ENCODE peak calls at places on chromosomes 6 and 20, in six cellular contexts. Z, J, O, Y, V and I are unnamed samples.

GRCh38 chr6:67459556-67459955 is 1175.5 kb upstream of the ADGRB3 start:
- DNase-seq in Z (no peak), J (no peak), O (no peak), Y (no peak), V (no peak), I (no peak)

GRCh38 chr6:151240036-151240685 is 394 bp downstream of the AKAP12 start:
- DNase-seq in Z (peak; percentile 74), J (peak; percentile 84), O (peak; percentile 78), Y (peak; percentile 80), V (peak; percentile 84), I (peak; percentile 41)

GRCh38 chr20:19937651-19938420 is 79.3 kb upstream of the NAA20 start:
- DNase-seq in Z (no peak), J (no peak), O (no peak), Y (no peak), V (no peak), I (peak; percentile 54)

GRCh38 chr6:149887343-149887742 is 10.6 kb downstream of the RAET1E start:
- DNase-seq in Z (no peak), J (no peak), O (peak; percentile 91), Y (peak; percentile 70), V (peak; percentile 33), I (no peak)

GRCh38 chr6:10613077-10613476 is 81.3 kb downstream of the C6orf52 start:
- DNase-seq in Z (no peak), J (no peak), O (peak; percentile 63), Y (peak; percentile 13), V (peak; percentile 25), I (no peak)

GRCh38 chr6:113397229-113397628 is 459.9 kb upstream of the MARCKS start:
- DNase-seq in Z (no peak), J (no peak), O (peak; percentile 44), Y (peak; percentile 37), V (peak; percentile 46), I (no peak)

GRCh38 chr6:67200626-67201403 is 1434.3 kb upstream of the ADGRB3 start:
- DNase-seq in Z (no peak), J (no peak), O (no peak), Y (no peak), V (no peak), I (no peak)

GRCh38 chr6:68313911-68314310 is 321.2 kb upstream of the ADGRB3 start:
- DNase-seq in Z (no peak), J (no peak), O (peak; percentile 31), Y (no peak), V (peak; percentile 76), I (no peak)

GRCh38 chr6:160421854-160422253 is 73.7 kb downstream of the SLC22A3 start:
- DNase-seq in Z (peak; percentile 39), J (peak; percentile 56), O (peak; percentile 16), Y (no peak), V (no peak), I (no peak)

GRCh38 chr6:16311763-16312162 is 73.4 kb downstream of the GMPR start:
- DNase-seq in Z (no peak), J (no peak), O (no peak), Y (no peak), V (no peak), I (no peak)

GRCh38 chr6:119160911-119161310 is 82.4 kb upstream of the FAM184A start:
- DNase-seq in Z (no peak), J (no peak), O (no peak), Y (no peak), V (no peak), I (no peak)

GRCh38 chr6:147132889-147133288 is 71.3 kb upstream of the STXBP5 start:
- DNase-seq in Z (no peak), J (no peak), O (peak; percentile 70), Y (no peak), V (peak; percentile 60), I (no peak)

GRCh38 chr6:42937548-42938427 is 8.5 kb downstream of the CNPY3 start:
- DNase-seq in Z (no peak), J (no peak), O (no peak), Y (no peak), V (no peak), I (no peak)

GRCh38 chr6:99145738-99146137 is 198.0 kb upstream of the FBXL4 start:
- DNase-seq in Z (no peak), J (no peak), O (no peak), Y (no peak), V (no peak), I (no peak)

GRCh38 chr20:58748628-58749027 is 56.0 kb downstream of the NPEPL1 start:
- DNase-seq in Z (no peak), J (no peak), O (no peak), Y (no peak), V (no peak), I (no peak)

GRCh38 chr20:17657079-17657825 is 24.8 kb downstream of the RRBP1 start:
- DNase-seq in Z (no peak), J (no peak), O (no peak), Y (no peak), V (no peak), I (no peak)

GRCh38 chr6:147279423-147279822 is 75.2 kb downstream of the STXBP5 start:
- DNase-seq in Z (no peak), J (no peak), O (peak; percentile 87), Y (no peak), V (peak; percentile 84), I (no peak)

GRCh38 chr20:51500311-51500710 is 42.2 kb downstream of the NFATC2 start:
- DNase-seq in Z (no peak), J (no peak), O (no peak), Y (no peak), V (no peak), I (peak; percentile 51)

GRCh38 chr6:8047466-8048292 is 16.5 kb downstream of the BLOC1S5 start:
- DNase-seq in Z (no peak), J (no peak), O (peak; percentile 83), Y (no peak), V (peak; percentile 72), I (no peak)

GRCh38 chr6:39166189-39166917 is 51.4 kb upstream of the SAYSD1 start:
- DNase-seq in Z (peak; percentile 61), J (peak; percentile 58), O (peak; percentile 47), Y (peak; percentile 56), V (peak; percentile 69), I (peak; percentile 85)

GRCh38 chr20:38073307-38074010 is 39.9 kb downstream of the RPRD1B start:
- DNase-seq in Z (no peak), J (peak; percentile 85), O (peak; percentile 98), Y (peak; percentile 96), V (peak; percentile 99), I (peak; percentile 37)

GRCh38 chr20:35952480-35953410 is 1.6 kb downstream of the SCAND1 start:
- DNase-seq in Z (no peak), J (no peak), O (peak; percentile 50), Y (peak; percentile 39), V (peak; percentile 42), I (peak; percentile 32)

GRCh38 chr6:154167163-154167562 is 128.1 kb downstream of the OPRM1 start:
- DNase-seq in Z (peak; percentile 66), J (no peak), O (no peak), Y (no peak), V (no peak), I (no peak)

GRCh38 chr6:79079425-79080130 is 1.5 kb upstream of the PHIP start:
- DNase-seq in Z (no peak), J (no peak), O (peak; percentile 12), Y (peak; percentile 5), V (peak; percentile 58), I (no peak)

GRCh38 chr20:61297981-61298380 is 45.9 kb downstream of the CDH4 start:
- DNase-seq in Z (peak; percentile 54), J (no peak), O (peak; percentile 78), Y (peak; percentile 79), V (peak; percentile 65), I (no peak)

GRCh38 chr6:24666097-24666615 is 543 bp downstream of the TDP2 start:
- DNase-seq in Z (peak; percentile 45), J (no peak), O (peak; percentile 58), Y (peak; percentile 40), V (peak; percentile 56), I (peak; percentile 57)

GRCh38 chr20:417801-418342 is 9.8 kb downstream of the RBCK1 start:
- DNase-seq in Z (no peak), J (no peak), O (no peak), Y (no peak), V (no peak), I (no peak)

GRCh38 chr6:44012078-44012493 is 115.2 kb downstream of the MRPL14 start:
- DNase-seq in Z (no peak), J (no peak), O (peak; percentile 87), Y (peak; percentile 98), V (peak; percentile 79), I (no peak)

GRCh38 chr6:21277601-21278043 is 315.9 kb upstream of the SOX4 start:
- DNase-seq in Z (no peak), J (no peak), O (peak; percentile 16), Y (no peak), V (no peak), I (no peak)

GRCh38 chr20:3470627-3471396 is at the start of gene ATRN:
- DNase-seq in Z (peak; percentile 89), J (peak; percentile 94), O (peak; percentile 93), Y (peak; percentile 92), V (peak; percentile 92), I (peak; percentile 98)

GRCh38 chr6:109595998-109596397 is 95.0 kb downstream of the AK9 start:
- DNase-seq in Z (no peak), J (no peak), O (peak; percentile 66), Y (peak; percentile 51), V (peak; percentile 81), I (peak; percentile 8)

GRCh38 chr6:111837641-111838500 is 35.4 kb downstream of the FYN start:
- DNase-seq in Z (no peak), J (no peak), O (no peak), Y (no peak), V (no peak), I (no peak)

GRCh38 chr6:116779569-116780164 is 14.1 kb upstream of the FAM162B start:
- DNase-seq in Z (no peak), J (no peak), O (peak; percentile 29), Y (peak; percentile 37), V (peak; percentile 72), I (no peak)

GRCh38 chr6:129536271-129536670 is 173.7 kb downstream of the ARHGAP18 start:
- DNase-seq in Z (no peak), J (no peak), O (no peak), Y (no peak), V (no peak), I (no peak)

GRCh38 chr20:45850926-45851325 is 6.3 kb downstream of the ACOT8 start:
- DNase-seq in Z (no peak), J (no peak), O (no peak), Y (no peak), V (no peak), I (no peak)

GRCh38 chr6:141488466-141488865 is 644.3 kb upstream of the GJE1 start:
- DNase-seq in Z (no peak), J (no peak), O (peak; percentile 74), Y (peak; percentile 28), V (peak; percentile 64), I (no peak)

GRCh38 chr6:1513206-1513605 is 96.5 kb upstream of the FOXC1 start:
- DNase-seq in Z (no peak), J (no peak), O (no peak), Y (no peak), V (no peak), I (no peak)

GRCh38 chr6:2891768-2892170 is 11.3 kb downstream of the SERPINB9 start:
- DNase-seq in Z (no peak), J (no peak), O (no peak), Y (no peak), V (no peak), I (peak; percentile 77)